ENCODE peak calls at places on chromosomes 6 and 20, in five cellular contexts. One of them, this sample, is unnamed.

GRCh38 chr6:8536122-8536521 is 100.8 kb upstream of the SLC35B3 start:
- DNase-seq in CD8-positive, alpha-beta T cell: no peak
- DNase-seq in endodermal cell: no peak
- DNase-seq in MCF 10A: no peak
- DNase-seq in neural crest cell: no peak
- DNase-seq in this sample: no peak

GRCh38 chr6:57328074-57328473 is 10.6 kb downstream of the PRIM2 start:
- DNase-seq in MCF 10A: no peak
- DNase-seq in endodermal cell: no peak
- DNase-seq in neural crest cell: no peak
- DNase-seq in CD8-positive, alpha-beta T cell: no peak
- DNase-seq in this sample: no peak

GRCh38 chr6:35047265-35048011 is 93.7 kb downstream of the TCP11 start:
- DNase-seq in neural crest cell: no peak
- DNase-seq in CD8-positive, alpha-beta T cell: no peak
- DNase-seq in endodermal cell: no peak
- DNase-seq in MCF 10A: peak; percentile 65
- DNase-seq in this sample: no peak

GRCh38 chr6:161273752-161274487 is at the start of gene AGPAT4:
- DNase-seq in neural crest cell: peak; percentile 41
- DNase-seq in endodermal cell: peak; percentile 90
- DNase-seq in MCF 10A: peak; percentile 97
- DNase-seq in CD8-positive, alpha-beta T cell: peak; percentile 39
- DNase-seq in this sample: peak; percentile 92

GRCh38 chr6:37259191-37259590 is 1.2 kb upstream of the TMEM217 start:
- DNase-seq in MCF 10A: no peak
- DNase-seq in CD8-positive, alpha-beta T cell: no peak
- DNase-seq in neural crest cell: no peak
- DNase-seq in endodermal cell: no peak
- DNase-seq in this sample: no peak

GRCh38 chr6:26020291-26020982 is 57.8 kb downstream of the TRIM38 start:
- DNase-seq in MCF 10A: peak; percentile 90
- DNase-seq in endodermal cell: peak; percentile 87
- DNase-seq in CD8-positive, alpha-beta T cell: peak; percentile 69
- DNase-seq in neural crest cell: peak; percentile 62
- DNase-seq in this sample: peak; percentile 97

GRCh38 chr6:439681-440167 is 48.2 kb downstream of the IRF4 start:
- DNase-seq in neural crest cell: no peak
- DNase-seq in endodermal cell: no peak
- DNase-seq in MCF 10A: no peak
- DNase-seq in CD8-positive, alpha-beta T cell: no peak
- DNase-seq in this sample: no peak

GRCh38 chr6:53378208-53378607 is 29.5 kb upstream of the ELOVL5 start:
- DNase-seq in neural crest cell: no peak
- DNase-seq in MCF 10A: no peak
- DNase-seq in endodermal cell: no peak
- DNase-seq in CD8-positive, alpha-beta T cell: no peak
- DNase-seq in this sample: no peak

GRCh38 chr6:122753688-122754056 is 25.8 kb upstream of the FABP7 start:
- DNase-seq in CD8-positive, alpha-beta T cell: no peak
- DNase-seq in neural crest cell: no peak
- DNase-seq in MCF 10A: no peak
- DNase-seq in endodermal cell: no peak
- DNase-seq in this sample: no peak

GRCh38 chr6:116779569-116780164 is 14.1 kb upstream of the FAM162B start:
- DNase-seq in MCF 10A: peak; percentile 49
- DNase-seq in CD8-positive, alpha-beta T cell: no peak
- DNase-seq in neural crest cell: no peak
- DNase-seq in endodermal cell: no peak
- DNase-seq in this sample: peak; percentile 8

GRCh38 chr6:33602180-33602579 is 18.9 kb upstream of the ITPR3 start:
- DNase-seq in CD8-positive, alpha-beta T cell: no peak
- DNase-seq in neural crest cell: no peak
- DNase-seq in MCF 10A: no peak
- DNase-seq in endodermal cell: no peak
- DNase-seq in this sample: no peak

GRCh38 chr20:43958626-43959025 is 44.0 kb downstream of the TOX2 start:
- DNase-seq in endodermal cell: no peak
- DNase-seq in neural crest cell: no peak
- DNase-seq in MCF 10A: no peak
- DNase-seq in CD8-positive, alpha-beta T cell: no peak
- DNase-seq in this sample: no peak

GRCh38 chr6:127458817-127459216 is 372 bp downstream of the KIAA0408 start:
- DNase-seq in CD8-positive, alpha-beta T cell: no peak
- DNase-seq in neural crest cell: no peak
- DNase-seq in endodermal cell: no peak
- DNase-seq in MCF 10A: peak; percentile 21
- DNase-seq in this sample: no peak

GRCh38 chr6:2641044-2641673 is 109.6 kb downstream of the MYLK4 start:
- DNase-seq in MCF 10A: no peak
- DNase-seq in endodermal cell: no peak
- DNase-seq in neural crest cell: no peak
- DNase-seq in CD8-positive, alpha-beta T cell: no peak
- DNase-seq in this sample: no peak

GRCh38 chr6:90350689-90351554 is 54.3 kb upstream of the BACH2 start:
- DNase-seq in CD8-positive, alpha-beta T cell: peak; percentile 14
- DNase-seq in endodermal cell: no peak
- DNase-seq in MCF 10A: no peak
- DNase-seq in neural crest cell: no peak
- DNase-seq in this sample: no peak

GRCh38 chr20:23011008-23011721 is 23.9 kb upstream of the SSTR4 start:
- DNase-seq in endodermal cell: no peak
- DNase-seq in MCF 10A: no peak
- DNase-seq in neural crest cell: no peak
- DNase-seq in CD8-positive, alpha-beta T cell: no peak
- DNase-seq in this sample: no peak

GRCh38 chr6:29887330-29887818 is 55.0 kb upstream of the HLA-A start:
- DNase-seq in CD8-positive, alpha-beta T cell: peak; percentile 9
- DNase-seq in MCF 10A: peak; percentile 49
- DNase-seq in endodermal cell: peak; percentile 69
- DNase-seq in neural crest cell: no peak
- DNase-seq in this sample: peak; percentile 8

GRCh38 chr6:44537306-44538049 is 150.0 kb downstream of the CDC5L start:
- DNase-seq in CD8-positive, alpha-beta T cell: no peak
- DNase-seq in neural crest cell: no peak
- DNase-seq in MCF 10A: no peak
- DNase-seq in endodermal cell: peak; percentile 24
- DNase-seq in this sample: no peak

GRCh38 chr6:154343473-154344308 is 12.9 kb downstream of the IPCEF1 start:
- DNase-seq in neural crest cell: no peak
- DNase-seq in CD8-positive, alpha-beta T cell: no peak
- DNase-seq in endodermal cell: peak; percentile 90
- DNase-seq in MCF 10A: peak; percentile 75
- DNase-seq in this sample: no peak

GRCh38 chr6:142530566-142530965 is 228.8 kb downstream of the ADGRG6 start:
- DNase-seq in MCF 10A: no peak
- DNase-seq in CD8-positive, alpha-beta T cell: no peak
- DNase-seq in endodermal cell: no peak
- DNase-seq in neural crest cell: no peak
- DNase-seq in this sample: no peak

GRCh38 chr20:57663241-57663640 is 43.0 kb upstream of the ZBP1 start:
- DNase-seq in endodermal cell: peak; percentile 43
- DNase-seq in MCF 10A: no peak
- DNase-seq in neural crest cell: no peak
- DNase-seq in CD8-positive, alpha-beta T cell: no peak
- DNase-seq in this sample: no peak

GRCh38 chr20:5642155-5642981 is 107.8 kb upstream of the SHLD1 start:
- DNase-seq in endodermal cell: no peak
- DNase-seq in CD8-positive, alpha-beta T cell: no peak
- DNase-seq in neural crest cell: no peak
- DNase-seq in MCF 10A: peak; percentile 78
- DNase-seq in this sample: no peak

GRCh38 chr6:26390504-26390903 is 7.6 kb downstream of the BTN2A2 start:
- DNase-seq in CD8-positive, alpha-beta T cell: no peak
- DNase-seq in MCF 10A: no peak
- DNase-seq in endodermal cell: peak; percentile 15
- DNase-seq in neural crest cell: no peak
- DNase-seq in this sample: no peak

GRCh38 chr20:51696304-51697118 is 71.7 kb downstream of the ATP9A start:
- DNase-seq in MCF 10A: peak; percentile 8
- DNase-seq in endodermal cell: no peak
- DNase-seq in CD8-positive, alpha-beta T cell: no peak
- DNase-seq in neural crest cell: no peak
- DNase-seq in this sample: peak; percentile 36

GRCh38 chr6:41801380-41801779 is 13.9 kb downstream of the TOMM6 start:
- DNase-seq in MCF 10A: peak; percentile 44
- DNase-seq in CD8-positive, alpha-beta T cell: no peak
- DNase-seq in neural crest cell: no peak
- DNase-seq in endodermal cell: peak; percentile 49
- DNase-seq in this sample: no peak

GRCh38 chr6:7615611-7616383 is 25.8 kb downstream of the SNRNP48 start:
- DNase-seq in MCF 10A: peak; percentile 75
- DNase-seq in neural crest cell: peak; percentile 42
- DNase-seq in endodermal cell: peak; percentile 80
- DNase-seq in CD8-positive, alpha-beta T cell: no peak
- DNase-seq in this sample: peak; percentile 41

GRCh38 chr6:104484626-104485025 is 375.1 kb downstream of the HACE1 start:
- DNase-seq in CD8-positive, alpha-beta T cell: no peak
- DNase-seq in neural crest cell: no peak
- DNase-seq in endodermal cell: no peak
- DNase-seq in MCF 10A: no peak
- DNase-seq in this sample: no peak

GRCh38 chr6:21900730-21901129 is 307.2 kb downstream of the SOX4 start:
- DNase-seq in neural crest cell: no peak
- DNase-seq in MCF 10A: peak; percentile 73
- DNase-seq in CD8-positive, alpha-beta T cell: no peak
- DNase-seq in endodermal cell: no peak
- DNase-seq in this sample: peak; percentile 44

GRCh38 chr6:138498575-138499302 is 555 bp downstream of the NHSL1 start:
- DNase-seq in neural crest cell: no peak
- DNase-seq in MCF 10A: no peak
- DNase-seq in endodermal cell: no peak
- DNase-seq in CD8-positive, alpha-beta T cell: no peak
- DNase-seq in this sample: no peak

DNA sequence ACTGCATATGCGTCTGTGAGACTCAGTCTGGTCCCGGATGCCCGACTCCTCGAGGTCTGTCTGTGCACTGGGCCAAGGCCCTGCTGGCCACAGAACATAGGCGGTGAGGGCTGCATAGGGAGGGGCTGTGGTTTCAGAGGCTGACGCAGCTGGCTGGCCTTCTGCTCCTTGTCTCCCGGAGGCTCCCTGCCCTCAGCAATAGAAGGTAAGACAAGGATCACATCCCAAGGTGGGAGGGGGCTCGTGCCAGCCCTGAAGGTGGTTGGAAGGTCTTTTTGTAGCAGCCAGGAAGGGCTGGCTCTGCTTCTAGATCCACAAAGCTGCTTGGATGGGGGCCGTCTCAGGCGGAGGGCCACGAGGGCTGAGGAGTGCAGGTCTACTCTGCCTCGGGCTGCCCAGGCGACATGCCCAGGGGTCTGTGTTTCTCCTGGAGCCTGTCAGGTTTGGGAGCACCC is 239.8 kb upstream of the SULF2 start:
- DNase-seq in endodermal cell: peak; percentile 81
- DNase-seq in neural crest cell: no peak
- DNase-seq in CD8-positive, alpha-beta T cell: no peak
- DNase-seq in MCF 10A: peak; percentile 84
- DNase-seq in this sample: peak; percentile 72
- TF ChIP-seq CTCF in endodermal cell: peak; percentile 32
- TF ChIP-seq CTCF in neural crest cell: no peak
- TF ChIP-seq CTCF in CD8-positive, alpha-beta T cell: no peak
- TF ChIP-seq CTCF in MCF 10A: no peak
- TF ChIP-seq CTCF in this sample: no peak

DNA sequence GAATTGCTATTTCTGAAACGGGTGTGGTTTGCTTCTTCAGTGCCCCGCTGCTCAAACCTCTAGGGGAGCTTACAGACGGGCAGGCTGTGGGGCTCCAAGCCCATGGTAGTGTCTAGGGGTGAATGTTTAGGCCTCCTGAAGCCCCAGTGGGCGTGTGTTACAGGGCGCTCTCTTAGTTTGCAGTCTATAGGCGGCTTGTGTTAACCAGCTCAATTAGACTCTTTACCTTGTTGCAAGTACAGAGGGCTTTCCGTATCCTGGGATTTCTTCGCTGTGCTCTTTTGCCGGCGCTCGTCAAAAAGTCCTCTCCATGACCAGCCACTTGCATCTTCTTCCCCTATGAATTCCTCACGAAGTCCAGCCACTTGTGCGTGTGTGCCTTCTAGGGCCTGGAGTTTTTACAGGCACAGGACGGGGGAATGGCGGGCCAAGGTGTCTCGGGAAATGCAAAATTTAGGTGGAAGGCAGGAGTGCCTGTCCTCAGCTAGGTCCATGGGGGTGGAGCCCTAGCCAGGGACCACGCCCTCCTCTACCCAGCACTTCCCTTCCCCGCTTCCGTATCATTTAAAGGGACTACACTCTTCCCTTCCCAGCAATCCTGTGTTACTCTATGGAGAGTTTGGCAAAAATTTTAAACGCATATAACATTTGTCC is 94.5 kb downstream of the HTR1B start:
- DNase-seq in endodermal cell: peak; percentile 85
- DNase-seq in MCF 10A: peak; percentile 61
- DNase-seq in CD8-positive, alpha-beta T cell: no peak
- DNase-seq in neural crest cell: no peak
- DNase-seq in this sample: no peak
- TF ChIP-seq CTCF in endodermal cell: no peak
- TF ChIP-seq CTCF in MCF 10A: no peak
- TF ChIP-seq CTCF in CD8-positive, alpha-beta T cell: no peak
- TF ChIP-seq CTCF in neural crest cell: no peak
- TF ChIP-seq CTCF in this sample: no peak

GRCh38 chr6:125188037-125188436 is 34.5 kb downstream of the TPD52L1 start:
- DNase-seq in MCF 10A: no peak
- DNase-seq in neural crest cell: no peak
- DNase-seq in endodermal cell: no peak
- DNase-seq in CD8-positive, alpha-beta T cell: no peak
- DNase-seq in this sample: no peak
- TF ChIP-seq CTCF in MCF 10A: no peak
- TF ChIP-seq CTCF in neural crest cell: no peak
- TF ChIP-seq CTCF in endodermal cell: no peak
- TF ChIP-seq CTCF in CD8-positive, alpha-beta T cell: no peak
- TF ChIP-seq CTCF in this sample: no peak

DNA sequence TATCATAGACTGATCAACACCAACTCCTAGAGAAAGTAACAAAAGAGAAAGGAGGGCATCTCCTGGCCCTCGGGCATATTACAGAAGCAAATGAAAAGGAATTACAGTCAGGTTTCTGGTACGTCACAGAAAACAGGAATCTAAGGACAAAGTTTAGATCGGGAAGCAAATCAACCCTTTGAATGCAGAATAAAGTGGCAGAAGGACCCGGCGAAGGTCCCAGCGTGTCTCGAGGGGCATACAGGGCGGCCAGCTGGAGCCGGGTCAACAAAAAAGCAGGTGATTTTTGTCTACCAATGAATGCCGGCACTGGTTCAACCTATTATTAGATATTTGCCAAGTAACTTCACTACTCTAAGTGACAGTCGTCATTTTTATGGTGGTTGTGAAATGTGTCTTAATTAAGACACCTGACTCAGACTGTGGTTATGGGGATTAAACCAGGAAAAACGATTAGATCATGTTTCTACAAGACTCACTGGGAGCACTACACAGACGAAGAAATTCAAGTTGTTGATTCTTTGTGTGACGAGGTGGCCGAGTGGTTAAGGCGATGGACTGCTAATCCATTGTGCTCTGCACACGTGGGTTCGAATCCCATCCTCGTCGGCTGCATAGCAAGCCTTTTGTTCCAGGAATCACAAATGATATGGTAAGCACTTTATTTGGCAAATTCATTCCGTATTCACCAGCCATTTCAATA is 12.4 kb upstream of the ZSCAN9 start:
- DNase-seq in MCF 10A: peak; percentile 90
- DNase-seq in neural crest cell: peak; percentile 28
- DNase-seq in endodermal cell: peak; percentile 95
- DNase-seq in CD8-positive, alpha-beta T cell: no peak
- DNase-seq in this sample: peak; percentile 85
- TF ChIP-seq CTCF in MCF 10A: no peak
- TF ChIP-seq CTCF in neural crest cell: no peak
- TF ChIP-seq CTCF in endodermal cell: peak; percentile 14
- TF ChIP-seq CTCF in CD8-positive, alpha-beta T cell: no peak
- TF ChIP-seq CTCF in this sample: peak; percentile 12

GRCh38 chr20:15491564-15491963 is 1081.7 kb downstream of the KIF16B start:
- DNase-seq in endodermal cell: peak; percentile 83
- DNase-seq in CD8-positive, alpha-beta T cell: no peak
- DNase-seq in MCF 10A: peak; percentile 22
- DNase-seq in neural crest cell: no peak
- DNase-seq in this sample: no peak
- TF ChIP-seq CTCF in endodermal cell: peak; percentile 85
- TF ChIP-seq CTCF in CD8-positive, alpha-beta T cell: no peak
- TF ChIP-seq CTCF in MCF 10A: peak; percentile 12
- TF ChIP-seq CTCF in neural crest cell: peak; percentile 50
- TF ChIP-seq CTCF in this sample: no peak